ENCODE peak calls at places on chromosomes 1 and 21, in five cellular contexts. W is uterus, G is stomach, Q is heart left ventricle, N is transverse colon. A is an unnamed sample. For H3K4me1, the result is how much of the 10 kb centered on the place peaks cover.

GRCh38 chr1:96259399-96259798 is 462.2 kb upstream of the PTBP2 start:
- DNase-seq in W (no peak), G (no peak), Q (no peak), N (no peak), A (no peak)

GRCh38 chr1:80767711-80768110 is 1033.0 kb upstream of the ADGRL2 start:
- DNase-seq in W (no peak), G (no peak), Q (no peak), N (no peak), A (no peak)

GRCh38 chr1:52614671-52615070 is 12.5 kb downstream of the GPX7 start:
- DNase-seq in W (no peak), G (no peak), Q (no peak), N (no peak), A (no peak)

GRCh38 chr21:35220301-35220700 is 171.2 kb upstream of the RUNX1 start:
- DNase-seq in W (no peak), G (no peak), Q (no peak), N (no peak), A (no peak)

GRCh38 chr1:17661546-17662157 is 93.5 kb upstream of the ACTL8 start:
- DNase-seq in W (peak), G (peak), Q (peak), N (peak), A (peak)

GRCh38 chr1:212218065-212218464 is 67.1 kb upstream of the PPP2R5A start:
- DNase-seq in W (no peak), G (peak), Q (no peak), N (peak), A (no peak)

GRCh38 chr1:36955016-36955415 is 79.3 kb downstream of the GRIK3 start:
- DNase-seq in W (no peak), G (no peak), Q (no peak), N (no peak), A (no peak)

GRCh38 chr21:44925027-44925755 is 4.5 kb upstream of the ITGB2 start:
- DNase-seq in W (no peak), G (no peak), Q (no peak), N (no peak), A (no peak)

GRCh38 chr1:45913183-45913924 is 109.9 kb downstream of the MAST2 start:
- DNase-seq in W (peak), G (no peak), Q (no peak), N (peak), A (no peak)

GRCh38 chr1:29222686-29223085 is 8.0 kb downstream of the MECR start:
- DNase-seq in W (no peak), G (no peak), Q (no peak), N (no peak), A (no peak)

GRCh38 chr1:22662318-22662717 is 9.3 kb downstream of the C1QB start:
- DNase-seq in W (no peak), G (no peak), Q (peak), N (peak), A (no peak)

GRCh38 chr21:42463861-42464515 is 32.0 kb downstream of the RSPH1 start:
- DNase-seq in W (no peak), G (peak), Q (no peak), N (peak), A (no peak)

GRCh38 chr1:23522244-23523013 is 8.6 kb downstream of the E2F2 start:
- DNase-seq in W (no peak), G (no peak), Q (no peak), N (no peak), A (no peak)

GRCh38 chr1:66981679-66982078 is 56.9 kb downstream of the MIER1 start:
- DNase-seq in W (peak), G (no peak), Q (no peak), N (peak), A (no peak)

GRCh38 chr1:11671544-11672286 is 7.7 kb downstream of the FBXO6 start:
- DNase-seq in W (no peak), G (peak), Q (no peak), N (no peak), A (no peak)

GRCh38 chr1:181396171-181396670 is 87.1 kb upstream of the CACNA1E start:
- DNase-seq in W (no peak), G (no peak), Q (no peak), N (no peak), A (no peak)

GRCh38 chr1:15196807-15197530 is 43.4 kb downstream of the TMEM51 start:
- DNase-seq in W (no peak), G (peak), Q (no peak), N (peak), A (no peak)

GRCh38 chr1:160978510-160978927 is 23.9 kb upstream of the ITLN2 start:
- DNase-seq in W (no peak), G (peak), Q (no peak), N (peak), A (no peak)

GRCh38 chr1:45206808-45207624 is 611 bp upstream of the ZSWIM5 start:
- DNase-seq in W (no peak), G (no peak), Q (no peak), N (no peak), A (peak)

GRCh38 chr1:192788184-192788583 is 20.7 kb upstream of the RGS2 start:
- DNase-seq in W (peak), G (no peak), Q (no peak), N (no peak), A (no peak)

GRCh38 chr1:53574621-53575020 is 115.4 kb downstream of the DMRTB1 start:
- DNase-seq in W (no peak), G (no peak), Q (peak), N (no peak), A (no peak)

GRCh38 chr1:225811622-225812487 is 1.9 kb downstream of the EPHX1 start:
- DNase-seq in W (no peak), G (no peak), Q (no peak), N (peak), A (no peak)

GRCh38 chr1:225812488-225813249 is 2.7 kb downstream of the EPHX1 start:
- DNase-seq in W (no peak), G (no peak), Q (no peak), N (no peak), A (no peak)

GRCh38 chr1:225813250-225813964 is 3.5 kb downstream of the EPHX1 start:
- DNase-seq in W (peak), G (peak), Q (peak), N (peak), A (no peak)

GRCh38 chr1:225808136-225808535 is 1.8 kb upstream of the EPHX1 start:
- DNase-seq in W (no peak), G (no peak), Q (no peak), N (no peak), A (no peak)

DNA sequence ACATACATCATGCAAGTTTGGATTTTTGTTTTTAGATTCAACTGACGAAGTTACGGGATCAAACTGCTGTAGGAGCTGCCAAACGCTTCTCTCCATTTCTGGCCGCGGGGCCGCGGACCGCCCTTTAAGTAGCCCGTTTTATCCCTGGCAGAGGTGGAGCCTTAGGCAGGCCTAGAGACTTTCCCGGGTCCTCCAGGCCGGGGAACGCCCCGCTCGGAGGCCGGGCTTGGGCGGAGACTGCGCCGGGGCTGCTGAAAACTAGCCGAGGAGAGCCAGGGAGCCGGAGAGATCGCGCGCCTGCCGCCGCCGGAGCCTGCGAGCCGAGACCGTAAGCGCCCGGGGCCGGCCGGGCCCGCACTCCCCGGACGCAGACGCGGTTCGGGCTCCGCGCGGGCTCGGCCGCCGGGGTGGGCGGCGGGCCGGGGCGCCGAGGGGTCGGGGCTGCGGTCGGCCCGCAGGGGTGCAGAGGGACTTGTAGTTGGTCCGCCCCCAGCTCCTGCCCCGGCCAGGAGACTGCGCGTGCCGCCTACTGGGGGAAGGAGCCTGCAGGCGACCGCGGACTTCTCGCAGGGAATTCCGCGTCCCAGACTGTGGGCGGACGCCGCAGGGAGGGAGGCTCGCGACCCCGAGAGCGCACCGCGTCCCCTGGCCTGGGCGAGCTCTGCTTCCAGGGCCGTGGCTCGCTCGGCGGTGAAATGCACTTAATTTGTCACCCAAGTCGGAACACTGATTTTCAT is at the start of gene EPHX1:
- DNase-seq in W (peak), G (peak), Q (peak), N (peak), A (peak)
- TF ChIP-seq POLR2A in W (peak), G (no peak), Q (peak), N (peak), A (peak)

GRCh38 chr1:233518344-233518743 is 95.6 kb upstream of the KCNK1 start:
- DNase-seq in W (no peak), G (peak), Q (no peak), N (peak), A (no peak)
- TF ChIP-seq CTCF in W (no peak), G (peak), Q (peak), N (peak), A (peak)

GRCh38 chr1:244052011-244052727 is 1.1 kb downstream of the ZBTB18 start:
- DNase-seq in W (no peak), G (no peak), Q (no peak), N (no peak), A (no peak)
- H3K4me1 ChIP-seq in W (under half), G (under half), Q (under half), N (under half), A (under half)

GRCh38 chr1:182791464-182792179 is 2.0 kb downstream of the NPL start:
- DNase-seq in W (no peak), G (no peak), Q (no peak), N (no peak), A (no peak)
- TF ChIP-seq POLR2A in W (no peak), G (no peak), Q (no peak), N (no peak), A (no peak)

GRCh38 chr1:151961795-151962194 is 31.9 kb downstream of the S100A10 start:
- DNase-seq in W (no peak), G (no peak), Q (no peak), N (no peak), A (no peak)
- TF ChIP-seq CTCF in W (no peak), G (no peak), Q (no peak), N (no peak), A (no peak)

GRCh38 chr1:19646771-19647319 is 2.7 kb downstream of the NBL1 start:
- DNase-seq in W (no peak), G (no peak), Q (no peak), N (no peak), A (no peak)

GRCh38 chr1:19648239-19648638 is 4.1 kb downstream of the NBL1 start:
- DNase-seq in W (no peak), G (no peak), Q (no peak), N (no peak), A (no peak)

GRCh38 chr1:19647643-19648042 is 3.5 kb downstream of the NBL1 start:
- DNase-seq in W (no peak), G (no peak), Q (no peak), N (peak), A (peak)

GRCh38 chr1:19650416-19651140 is 6.5 kb downstream of the NBL1 start:
- DNase-seq in W (peak), G (no peak), Q (no peak), N (no peak), A (peak)

GRCh38 chr1:19648689-19649088 is 4.6 kb downstream of the NBL1 start:
- DNase-seq in W (peak), G (no peak), Q (no peak), N (peak), A (peak)
- H3K4me1 ChIP-seq in W (under half), G (half or more), Q (half or more), N (half or more), A (under half)

DNA sequence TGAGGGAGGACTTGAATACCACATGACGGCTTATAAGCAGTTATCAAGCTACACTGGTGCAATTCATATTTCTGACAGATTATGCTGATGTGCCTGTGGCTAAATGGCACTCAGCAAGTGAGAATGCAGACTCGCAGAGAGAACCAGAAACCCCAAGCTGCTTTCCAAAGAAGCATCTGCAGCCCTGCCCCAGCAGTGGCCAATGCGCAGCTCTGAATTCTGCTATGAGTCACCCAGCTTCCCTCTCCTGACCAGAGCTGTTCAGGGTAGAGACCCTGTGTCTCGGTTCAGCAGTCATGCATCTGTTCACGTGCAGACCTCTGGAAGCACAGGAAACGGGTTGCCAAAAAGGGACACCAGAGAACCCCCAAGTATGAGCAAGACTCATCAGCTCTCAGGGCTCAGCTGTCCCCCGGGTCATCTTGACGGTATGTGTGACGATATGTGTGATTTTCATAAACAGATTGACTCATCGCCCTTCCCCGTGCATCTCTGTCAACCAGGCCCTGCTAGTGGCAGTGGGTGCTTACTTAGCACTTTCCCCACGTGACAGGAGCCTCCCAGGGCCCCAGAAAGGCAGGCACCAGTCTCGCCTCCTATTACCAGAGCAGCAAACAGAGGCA is 76.3 kb downstream of the ITPKB start:
- DNase-seq in W (peak), G (peak), Q (peak), N (peak), A (peak)
- TF ChIP-seq POLR2A in W (peak), G (no peak), Q (peak), N (peak), A (no peak)

A was measured in prostate gland.